ENCODE peak calls at places on chromosome 4, in eight cellular contexts. L is colonic mucosa, B is stomach, T is spleen, I is bronchial epithelial cell, Y is upper lobe of left lung, F is IMR-90, J is nephron progenitor cell. W is an unnamed sample.

GRCh38 chr4:24704152-24704551 is 91.2 kb upstream of the SOD3 start:
- DNase-seq in F (no peak), T (no peak), J (peak), Y (no peak), L (no peak), I (no peak), B (no peak), W (no peak)

GRCh38 chr4:125125256-125125655 is 189.5 kb upstream of the FAT4 start:
- DNase-seq in T (no peak), J (no peak), Y (no peak), L (no peak), F (no peak), B (no peak), I (no peak), W (no peak)

GRCh38 chr4:38085394-38086150 is 125.4 kb downstream of the PTTG2 start:
- DNase-seq in T (no peak), B (no peak), I (no peak), L (no peak), J (no peak), Y (no peak), F (no peak), W (no peak)

GRCh38 chr4:166957451-166957850 is 276.8 kb downstream of the SPOCK3 start:
- DNase-seq in T (no peak), B (no peak), Y (no peak), L (no peak), J (no peak), I (peak), F (no peak), W (no peak)

GRCh38 chr4:2923678-2924173 is 39.5 kb downstream of the NOP14 start:
- DNase-seq in J (no peak), T (peak), L (no peak), F (no peak), I (no peak), B (peak), Y (no peak), W (no peak)

GRCh38 chr4:21386166-21386780 is 562.3 kb downstream of the KCNIP4 start:
- DNase-seq in F (no peak), Y (no peak), L (no peak), B (no peak), J (no peak), T (no peak), I (no peak), W (no peak)

GRCh38 chr4:109164011-109164410 is 138.4 kb downstream of the COL25A1 start:
- DNase-seq in J (no peak), I (peak), L (no peak), F (peak), T (no peak), B (no peak), Y (no peak), W (no peak)

GRCh38 chr4:151690164-151690856 is 70.5 kb downstream of the GATB start:
- DNase-seq in L (no peak), Y (no peak), F (peak), I (no peak), B (peak), J (no peak), T (no peak), W (no peak)

GRCh38 chr4:184232212-184232611 is 14.5 kb upstream of the ENPP6 start:
- DNase-seq in L (no peak), J (no peak), T (no peak), I (no peak), F (no peak), B (no peak), Y (no peak), W (no peak)

DNA sequence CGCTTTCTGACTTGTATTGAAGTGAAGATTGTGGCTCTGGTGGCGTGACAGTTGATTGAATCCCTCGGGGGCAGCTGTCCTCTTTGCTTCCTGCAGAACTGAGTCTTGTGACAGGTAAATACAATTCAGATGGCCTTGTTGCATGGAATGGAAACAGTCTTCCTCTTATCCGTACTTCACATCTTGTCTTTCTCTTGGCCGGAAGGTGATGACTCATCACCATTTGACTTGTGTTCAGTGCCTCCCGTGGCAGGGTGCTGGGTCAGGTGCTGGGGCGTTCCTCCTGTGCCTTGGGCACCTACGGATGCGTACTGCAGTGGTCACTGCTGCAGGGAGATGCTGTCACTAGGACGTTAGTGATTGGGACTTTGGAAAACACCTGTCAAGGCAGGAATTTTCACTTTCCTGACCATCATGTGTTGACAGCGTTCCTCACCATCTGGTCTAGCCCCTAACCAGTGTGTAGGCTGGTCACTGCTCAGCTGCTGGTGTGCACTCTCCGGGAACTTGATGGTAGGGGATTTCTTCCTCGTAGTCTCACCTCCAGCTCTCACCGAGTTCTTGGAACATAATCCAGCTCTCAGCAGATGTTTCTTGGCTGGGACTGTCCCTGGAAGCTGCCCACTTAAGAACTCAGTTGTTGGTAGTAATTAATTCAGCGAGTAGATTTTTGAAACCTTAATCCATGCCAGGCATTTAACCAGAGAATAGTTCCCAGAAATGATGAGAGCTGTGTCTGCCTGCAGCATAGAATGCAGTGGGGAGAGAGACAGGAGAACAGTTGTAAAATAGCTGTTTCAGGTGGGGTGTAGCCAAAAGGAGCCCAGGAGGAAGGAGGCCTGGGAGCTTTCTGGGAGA is 7.2 kb downstream of the TBC1D14 start:
- DNase-seq in T (peak), I (peak), J (no peak), B (peak), F (no peak), Y (no peak), L (peak), W (no peak)
- TF ChIP-seq CTCF in T (no peak), I (no peak), J (no peak), B (no peak), F (no peak), Y (peak), L (no peak), W (no peak)

GRCh38 chr4:167989815-167990214 is 102.5 kb upstream of the ANXA10 start:
- DNase-seq in J (no peak), L (no peak), F (no peak), T (no peak), I (peak), Y (no peak), B (no peak), W (no peak)
- TF ChIP-seq CTCF in J (no peak), L (no peak), F (no peak), T (no peak), I (no peak), Y (no peak), B (no peak), W (no peak)

DNA sequence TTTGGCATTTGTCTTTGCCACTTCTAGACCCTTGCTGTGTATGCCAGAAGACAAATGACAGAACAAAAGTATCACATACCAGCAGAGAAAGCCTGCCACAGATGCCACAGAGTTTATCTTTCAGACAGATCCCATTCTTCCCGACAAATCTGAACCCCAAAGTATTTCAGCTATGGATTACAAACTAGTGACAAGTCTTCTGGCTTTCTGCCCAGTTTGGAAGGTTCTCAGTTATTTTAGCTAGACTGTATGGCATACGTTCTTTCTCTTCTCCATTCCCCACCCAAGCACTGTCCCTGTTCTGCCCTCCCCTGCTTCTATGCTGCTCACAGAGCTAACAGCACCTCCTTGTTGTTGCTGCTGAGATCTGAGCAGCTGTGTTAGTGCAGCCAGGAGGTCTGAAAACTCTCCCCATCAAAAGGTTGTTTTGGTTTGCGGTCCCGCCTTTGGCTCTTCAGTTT is 236.7 kb downstream of the FRAS1 start:
- DNase-seq in Y (no peak), L (no peak), B (no peak), T (no peak), J (no peak), I (peak), F (peak), W (no peak)
- TF ChIP-seq CTCF in Y (no peak), L (no peak), B (no peak), T (no peak), J (no peak), I (no peak), F (no peak), W (no peak)

GRCh38 chr4:87363552-87363951 is 27.4 kb downstream of the HSD17B11 start:
- DNase-seq in F (no peak), L (no peak), T (no peak), I (peak), J (no peak), B (no peak), Y (no peak), W (no peak)

GRCh38 chr4:87365348-87365747 is 25.6 kb downstream of the HSD17B11 start:
- DNase-seq in T (no peak), I (no peak), Y (no peak), L (no peak), J (no peak), F (no peak), B (no peak), W (no peak)

GRCh38 chr4:87359258-87359657 is 31.7 kb downstream of the HSD17B11 start:
- DNase-seq in F (no peak), T (no peak), J (no peak), I (no peak), B (no peak), L (no peak), Y (no peak), W (no peak)

GRCh38 chr4:87356832-87357526 is 34.0 kb downstream of the HSD17B11 start:
- DNase-seq in J (no peak), F (no peak), T (no peak), Y (no peak), L (no peak), B (no peak), I (peak), W (no peak)

GRCh38 chr4:87360338-87360935 is 30.6 kb downstream of the HSD17B11 start:
- DNase-seq in F (no peak), Y (no peak), T (no peak), L (no peak), B (no peak), I (no peak), J (no peak), W (no peak)
- TF ChIP-seq CTCF in F (no peak), Y (no peak), T (no peak), L (no peak), B (no peak), I (no peak), J (no peak), W (no peak)

DNA sequence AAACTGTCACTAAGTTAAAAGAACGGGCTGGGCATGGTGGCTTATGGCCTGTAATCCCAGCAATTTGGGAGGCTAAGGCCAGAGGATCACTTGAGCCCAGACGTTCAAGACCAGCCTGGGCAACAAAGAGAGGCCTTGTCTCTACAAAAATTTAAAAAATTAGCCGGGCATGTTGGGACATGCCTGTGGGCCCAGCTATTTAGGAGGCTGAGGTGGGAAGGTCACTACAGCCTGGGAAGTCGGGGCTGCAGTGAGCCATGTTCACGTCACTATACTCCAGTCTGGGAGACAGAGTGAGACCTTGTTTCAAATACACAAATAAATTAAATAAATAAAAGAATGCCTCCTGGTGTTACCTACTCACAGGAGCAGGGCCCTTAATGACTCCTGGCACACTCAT is 69.5 kb downstream of the APBB2 start:
- DNase-seq in Y (no peak), B (no peak), I (peak), F (no peak), J (no peak), L (no peak), T (no peak), W (no peak)
- TF ChIP-seq CTCF in Y (no peak), B (no peak), I (no peak), F (no peak), J (no peak), L (no peak), T (no peak), W (no peak)

DNA sequence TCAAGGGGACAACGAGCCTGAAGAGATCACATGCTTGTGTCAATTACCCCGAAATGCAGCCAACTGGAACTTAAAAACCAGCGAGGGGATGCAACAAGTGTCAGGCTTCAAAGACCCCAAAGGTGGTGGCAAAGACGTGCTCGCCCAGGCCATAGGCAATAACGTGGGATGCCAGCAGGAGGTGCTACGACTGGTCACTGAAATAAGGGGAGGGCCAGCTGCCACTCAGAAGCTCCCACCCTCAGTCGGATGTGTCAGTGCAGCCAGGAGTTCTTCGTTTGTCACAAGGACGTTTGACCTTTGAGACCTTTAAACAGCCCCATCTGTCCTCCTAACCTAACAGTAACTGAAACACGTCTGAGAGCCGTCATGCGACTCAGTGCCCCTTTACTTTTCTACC is 556.8 kb upstream of the PCDH10 start:
- DNase-seq in T (no peak), Y (no peak), I (no peak), L (no peak), J (no peak), B (no peak), F (no peak), W (no peak)
- TF ChIP-seq CTCF in T (no peak), Y (no peak), I (no peak), L (no peak), J (no peak), B (no peak), F (no peak), W (no peak)

GRCh38 chr4:4480685-4481393 is 61.0 kb downstream of the STX18 start:
- DNase-seq in J (no peak), F (peak), I (peak), L (no peak), Y (peak), B (no peak), T (no peak), W (no peak)
- TF ChIP-seq CTCF in J (peak), F (peak), I (no peak), L (peak), Y (no peak), B (no peak), T (no peak), W (no peak)

GRCh38 chr4:168028568-168028967 is 63.8 kb upstream of the ANXA10 start:
- DNase-seq in F (peak), T (no peak), J (no peak), Y (no peak), I (peak), L (no peak), B (peak), W (no peak)
- TF ChIP-seq CTCF in F (peak), T (no peak), J (no peak), Y (no peak), I (peak), L (no peak), B (no peak), W (no peak)